ENCODE peak calls at places on chromosomes 12 and 14, in eight cellular contexts. One of them, this sample, is unnamed.

GRCh38 chr14:77124345-77125274 is 17.0 kb downstream of the ZDHHC22 start:
- DNase-seq in CD4-positive, alpha-beta T cell: peak
- DNase-seq in mesothelial cell of epicardium: no peak
- DNase-seq in Peyer's patch: peak
- DNase-seq in AG10803: no peak
- DNase-seq in tibial artery: no peak
- DNase-seq in WTC11: peak
- DNase-seq in cardiac fibroblast: peak
- DNase-seq in this sample: no peak

GRCh38 chr14:54791001-54791400 is 111.6 kb downstream of the GCH1 start:
- DNase-seq in Peyer's patch: no peak
- DNase-seq in AG10803: no peak
- DNase-seq in tibial artery: no peak
- DNase-seq in cardiac fibroblast: no peak
- DNase-seq in mesothelial cell of epicardium: no peak
- DNase-seq in CD4-positive, alpha-beta T cell: no peak
- DNase-seq in WTC11: no peak
- DNase-seq in this sample: no peak

GRCh38 chr14:56124296-56124695 is 6.1 kb downstream of the PELI2 start:
- DNase-seq in mesothelial cell of epicardium: no peak
- DNase-seq in CD4-positive, alpha-beta T cell: no peak
- DNase-seq in Peyer's patch: no peak
- DNase-seq in AG10803: peak
- DNase-seq in tibial artery: no peak
- DNase-seq in WTC11: no peak
- DNase-seq in cardiac fibroblast: no peak
- DNase-seq in this sample: no peak

GRCh38 chr14:102323102-102323501 is 3.6 kb downstream of the ZNF839 start:
- DNase-seq in Peyer's patch: peak
- DNase-seq in WTC11: peak
- DNase-seq in AG10803: peak
- DNase-seq in tibial artery: peak
- DNase-seq in mesothelial cell of epicardium: no peak
- DNase-seq in CD4-positive, alpha-beta T cell: no peak
- DNase-seq in cardiac fibroblast: peak
- DNase-seq in this sample: peak

GRCh38 chr14:40417777-40418401 is 985.7 kb upstream of the FBXO33 start:
- DNase-seq in WTC11: peak
- DNase-seq in Peyer's patch: no peak
- DNase-seq in AG10803: no peak
- DNase-seq in CD4-positive, alpha-beta T cell: no peak
- DNase-seq in mesothelial cell of epicardium: no peak
- DNase-seq in cardiac fibroblast: peak
- DNase-seq in tibial artery: no peak
- DNase-seq in this sample: peak

GRCh38 chr14:102605026-102605425 is 12.6 kb downstream of the RCOR1 start:
- DNase-seq in cardiac fibroblast: peak
- DNase-seq in AG10803: no peak
- DNase-seq in CD4-positive, alpha-beta T cell: no peak
- DNase-seq in mesothelial cell of epicardium: no peak
- DNase-seq in WTC11: no peak
- DNase-seq in Peyer's patch: no peak
- DNase-seq in tibial artery: no peak
- DNase-seq in this sample: peak

GRCh38 chr12:58105225-58106119 is 164.1 kb downstream of the ATP23 start:
- DNase-seq in Peyer's patch: no peak
- DNase-seq in WTC11: no peak
- DNase-seq in mesothelial cell of epicardium: no peak
- DNase-seq in cardiac fibroblast: peak
- DNase-seq in CD4-positive, alpha-beta T cell: no peak
- DNase-seq in tibial artery: no peak
- DNase-seq in AG10803: peak
- DNase-seq in this sample: no peak

GRCh38 chr14:103109789-103110415 is 13.4 kb upstream of the TNFAIP2 start:
- DNase-seq in WTC11: no peak
- DNase-seq in CD4-positive, alpha-beta T cell: no peak
- DNase-seq in Peyer's patch: no peak
- DNase-seq in cardiac fibroblast: peak
- DNase-seq in AG10803: peak
- DNase-seq in mesothelial cell of epicardium: no peak
- DNase-seq in tibial artery: no peak
- DNase-seq in this sample: peak

GRCh38 chr14:69773571-69774276 is 6.8 kb downstream of the SRSF5 start:
- DNase-seq in cardiac fibroblast: no peak
- DNase-seq in WTC11: no peak
- DNase-seq in CD4-positive, alpha-beta T cell: no peak
- DNase-seq in AG10803: no peak
- DNase-seq in tibial artery: no peak
- DNase-seq in Peyer's patch: no peak
- DNase-seq in mesothelial cell of epicardium: no peak
- DNase-seq in this sample: no peak

GRCh38 chr14:87810711-87811110 is 182.3 kb downstream of the GALC start:
- DNase-seq in cardiac fibroblast: no peak
- DNase-seq in Peyer's patch: no peak
- DNase-seq in WTC11: no peak
- DNase-seq in AG10803: no peak
- DNase-seq in mesothelial cell of epicardium: no peak
- DNase-seq in tibial artery: no peak
- DNase-seq in CD4-positive, alpha-beta T cell: no peak
- DNase-seq in this sample: no peak

GRCh38 chr12:68334136-68334535 is 2.0 kb upstream of the MDM1 start:
- DNase-seq in AG10803: no peak
- DNase-seq in WTC11: no peak
- DNase-seq in Peyer's patch: no peak
- DNase-seq in cardiac fibroblast: no peak
- DNase-seq in mesothelial cell of epicardium: no peak
- DNase-seq in tibial artery: no peak
- DNase-seq in CD4-positive, alpha-beta T cell: no peak
- DNase-seq in this sample: no peak

GRCh38 chr12:117450186-117450585 is 88.8 kb upstream of the NOS1 start:
- DNase-seq in WTC11: no peak
- DNase-seq in cardiac fibroblast: no peak
- DNase-seq in CD4-positive, alpha-beta T cell: no peak
- DNase-seq in mesothelial cell of epicardium: no peak
- DNase-seq in tibial artery: no peak
- DNase-seq in AG10803: no peak
- DNase-seq in Peyer's patch: no peak
- DNase-seq in this sample: no peak

GRCh38 chr12:11545438-11546330 is 103.8 kb upstream of the ETV6 start:
- DNase-seq in cardiac fibroblast: peak
- DNase-seq in mesothelial cell of epicardium: no peak
- DNase-seq in AG10803: no peak
- DNase-seq in tibial artery: no peak
- DNase-seq in CD4-positive, alpha-beta T cell: peak
- DNase-seq in Peyer's patch: peak
- DNase-seq in WTC11: no peak
- DNase-seq in this sample: no peak

GRCh38 chr14:100554082-100554677 is 33.0 kb downstream of the BEGAIN start:
- DNase-seq in cardiac fibroblast: peak
- DNase-seq in tibial artery: no peak
- DNase-seq in CD4-positive, alpha-beta T cell: no peak
- DNase-seq in Peyer's patch: peak
- DNase-seq in mesothelial cell of epicardium: no peak
- DNase-seq in WTC11: no peak
- DNase-seq in AG10803: peak
- DNase-seq in this sample: peak

GRCh38 chr14:23580948-23581281 is 2.3 kb upstream of the JPH4 start:
- DNase-seq in cardiac fibroblast: no peak
- DNase-seq in Peyer's patch: no peak
- DNase-seq in tibial artery: no peak
- DNase-seq in WTC11: peak
- DNase-seq in AG10803: no peak
- DNase-seq in CD4-positive, alpha-beta T cell: no peak
- DNase-seq in mesothelial cell of epicardium: no peak
- DNase-seq in this sample: no peak

GRCh38 chr12:12533238-12533829 is 29.3 kb downstream of the DUSP16 start:
- DNase-seq in tibial artery: no peak
- DNase-seq in CD4-positive, alpha-beta T cell: no peak
- DNase-seq in mesothelial cell of epicardium: peak
- DNase-seq in WTC11: no peak
- DNase-seq in Peyer's patch: no peak
- DNase-seq in cardiac fibroblast: peak
- DNase-seq in AG10803: no peak
- DNase-seq in this sample: peak

GRCh38 chr12:53213348-53213747 is 6.3 kb upstream of the ITGB7 start:
- DNase-seq in tibial artery: peak
- DNase-seq in mesothelial cell of epicardium: peak
- DNase-seq in WTC11: peak
- DNase-seq in AG10803: peak
- DNase-seq in CD4-positive, alpha-beta T cell: peak
- DNase-seq in Peyer's patch: peak
- DNase-seq in cardiac fibroblast: peak
- DNase-seq in this sample: peak

GRCh38 chr14:52080817-52081755 is 12.2 kb upstream of the NID2 start:
- DNase-seq in tibial artery: no peak
- DNase-seq in mesothelial cell of epicardium: no peak
- DNase-seq in AG10803: peak
- DNase-seq in WTC11: no peak
- DNase-seq in CD4-positive, alpha-beta T cell: no peak
- DNase-seq in cardiac fibroblast: peak
- DNase-seq in Peyer's patch: no peak
- DNase-seq in this sample: peak

GRCh38 chr12:42102720-42103119 is 42.0 kb downstream of the GXYLT1 start:
- DNase-seq in CD4-positive, alpha-beta T cell: no peak
- DNase-seq in AG10803: no peak
- DNase-seq in cardiac fibroblast: no peak
- DNase-seq in WTC11: no peak
- DNase-seq in tibial artery: no peak
- DNase-seq in Peyer's patch: no peak
- DNase-seq in mesothelial cell of epicardium: no peak
- DNase-seq in this sample: no peak

GRCh38 chr12:30811966-30812365 is 57.2 kb upstream of the CAPRIN2 start:
- DNase-seq in mesothelial cell of epicardium: no peak
- DNase-seq in cardiac fibroblast: no peak
- DNase-seq in CD4-positive, alpha-beta T cell: no peak
- DNase-seq in WTC11: no peak
- DNase-seq in AG10803: no peak
- DNase-seq in tibial artery: no peak
- DNase-seq in Peyer's patch: no peak
- DNase-seq in this sample: no peak

GRCh38 chr12:30805959-30806358 is 51.2 kb upstream of the CAPRIN2 start:
- DNase-seq in cardiac fibroblast: no peak
- DNase-seq in WTC11: no peak
- DNase-seq in CD4-positive, alpha-beta T cell: no peak
- DNase-seq in AG10803: no peak
- DNase-seq in mesothelial cell of epicardium: no peak
- DNase-seq in Peyer's patch: no peak
- DNase-seq in tibial artery: no peak
- DNase-seq in this sample: no peak

GRCh38 chr12:30806989-30807694 is 52.4 kb upstream of the CAPRIN2 start:
- DNase-seq in tibial artery: no peak
- DNase-seq in CD4-positive, alpha-beta T cell: no peak
- DNase-seq in AG10803: peak
- DNase-seq in Peyer's patch: no peak
- DNase-seq in WTC11: peak
- DNase-seq in mesothelial cell of epicardium: no peak
- DNase-seq in cardiac fibroblast: peak
- DNase-seq in this sample: peak

GRCh38 chr12:30810918-30811317 is 56.2 kb upstream of the CAPRIN2 start:
- DNase-seq in tibial artery: no peak
- DNase-seq in cardiac fibroblast: no peak
- DNase-seq in mesothelial cell of epicardium: no peak
- DNase-seq in AG10803: no peak
- DNase-seq in WTC11: no peak
- DNase-seq in CD4-positive, alpha-beta T cell: no peak
- DNase-seq in Peyer's patch: no peak
- DNase-seq in this sample: no peak

GRCh38 chr12:30807695-30808034 is 52.9 kb upstream of the CAPRIN2 start:
- DNase-seq in CD4-positive, alpha-beta T cell: no peak
- DNase-seq in cardiac fibroblast: no peak
- DNase-seq in WTC11: no peak
- DNase-seq in tibial artery: no peak
- DNase-seq in Peyer's patch: no peak
- DNase-seq in AG10803: no peak
- DNase-seq in mesothelial cell of epicardium: no peak
- DNase-seq in this sample: no peak
- TF ChIP-seq CTCF in CD4-positive, alpha-beta T cell: peak
- TF ChIP-seq CTCF in cardiac fibroblast: no peak
- TF ChIP-seq CTCF in WTC11: no peak
- TF ChIP-seq CTCF in tibial artery: no peak
- TF ChIP-seq CTCF in Peyer's patch: no peak
- TF ChIP-seq CTCF in AG10803: no peak
- TF ChIP-seq CTCF in mesothelial cell of epicardium: no peak
- TF ChIP-seq CTCF in this sample: no peak

GRCh38 chr14:53473480-53473879 is 320.4 kb upstream of the DDHD1 start:
- DNase-seq in WTC11: no peak
- DNase-seq in CD4-positive, alpha-beta T cell: no peak
- DNase-seq in Peyer's patch: no peak
- DNase-seq in AG10803: no peak
- DNase-seq in tibial artery: no peak
- DNase-seq in mesothelial cell of epicardium: no peak
- DNase-seq in cardiac fibroblast: no peak
- DNase-seq in this sample: no peak
- TF ChIP-seq CTCF in WTC11: no peak
- TF ChIP-seq CTCF in CD4-positive, alpha-beta T cell: no peak
- TF ChIP-seq CTCF in Peyer's patch: no peak
- TF ChIP-seq CTCF in AG10803: no peak
- TF ChIP-seq CTCF in tibial artery: no peak
- TF ChIP-seq CTCF in mesothelial cell of epicardium: no peak
- TF ChIP-seq CTCF in cardiac fibroblast: no peak
- TF ChIP-seq CTCF in this sample: no peak

GRCh38 chr12:132075026-132075713 is 68.9 kb downstream of the DDX51 start:
- DNase-seq in tibial artery: no peak
- DNase-seq in CD4-positive, alpha-beta T cell: no peak
- DNase-seq in cardiac fibroblast: no peak
- DNase-seq in AG10803: no peak
- DNase-seq in Peyer's patch: no peak
- DNase-seq in mesothelial cell of epicardium: no peak
- DNase-seq in WTC11: peak
- DNase-seq in this sample: no peak
- TF ChIP-seq CTCF in tibial artery: no peak
- TF ChIP-seq CTCF in CD4-positive, alpha-beta T cell: no peak
- TF ChIP-seq CTCF in cardiac fibroblast: peak
- TF ChIP-seq CTCF in AG10803: peak
- TF ChIP-seq CTCF in Peyer's patch: no peak
- TF ChIP-seq CTCF in mesothelial cell of epicardium: no peak
- TF ChIP-seq CTCF in WTC11: peak
- TF ChIP-seq CTCF in this sample: no peak

GRCh38 chr14:63996575-63997220 is 143.9 kb downstream of the SYNE2 start:
- DNase-seq in tibial artery: no peak
- DNase-seq in AG10803: peak
- DNase-seq in mesothelial cell of epicardium: no peak
- DNase-seq in cardiac fibroblast: peak
- DNase-seq in WTC11: no peak
- DNase-seq in Peyer's patch: no peak
- DNase-seq in CD4-positive, alpha-beta T cell: no peak
- DNase-seq in this sample: no peak
- TF ChIP-seq CTCF in tibial artery: no peak
- TF ChIP-seq CTCF in AG10803: no peak
- TF ChIP-seq CTCF in mesothelial cell of epicardium: no peak
- TF ChIP-seq CTCF in cardiac fibroblast: no peak
- TF ChIP-seq CTCF in WTC11: no peak
- TF ChIP-seq CTCF in Peyer's patch: no peak
- TF ChIP-seq CTCF in CD4-positive, alpha-beta T cell: no peak
- TF ChIP-seq CTCF in this sample: no peak

DNA sequence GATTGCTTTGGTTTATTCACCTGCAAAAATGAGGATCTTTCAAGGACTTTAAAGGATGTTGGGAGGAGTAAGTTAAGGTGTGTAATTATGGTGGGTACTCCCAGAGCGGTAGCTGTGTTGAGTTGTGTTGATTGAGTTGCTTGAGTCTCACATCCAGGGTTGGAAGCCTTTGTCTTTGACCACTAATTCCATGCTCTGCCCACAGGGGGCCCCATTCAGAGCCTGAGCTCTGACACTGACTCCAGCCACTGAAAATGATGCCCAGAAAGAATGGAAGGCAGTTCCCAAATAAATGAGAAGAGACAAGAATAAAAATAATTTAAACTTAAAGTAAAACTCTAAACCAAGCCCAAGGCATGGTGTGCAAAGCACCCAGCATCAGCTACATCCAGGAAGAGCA is 237.4 kb upstream of the PWP1 start:
- DNase-seq in CD4-positive, alpha-beta T cell: no peak
- DNase-seq in cardiac fibroblast: no peak
- DNase-seq in WTC11: peak
- DNase-seq in AG10803: no peak
- DNase-seq in tibial artery: no peak
- DNase-seq in mesothelial cell of epicardium: no peak
- DNase-seq in Peyer's patch: peak
- DNase-seq in this sample: peak
- TF ChIP-seq CTCF in CD4-positive, alpha-beta T cell: no peak
- TF ChIP-seq CTCF in cardiac fibroblast: peak
- TF ChIP-seq CTCF in WTC11: no peak
- TF ChIP-seq CTCF in AG10803: peak
- TF ChIP-seq CTCF in tibial artery: no peak
- TF ChIP-seq CTCF in mesothelial cell of epicardium: no peak
- TF ChIP-seq CTCF in Peyer's patch: no peak
- TF ChIP-seq CTCF in this sample: no peak

This sample was measured in MCF 10A.